ENCODE peak calls at places on chromosomes 7 and 10, in seven cellular contexts. J is Kasumi-1; N is MCF 10A; E is Caki2; W is epithelial cell of esophagus; F is anterior cingulate cortex; G is activated CD4-positive, CD25-positive, alpha-beta regulatory T cell. L is an unnamed sample.

GRCh38 chr7:106767498-106768323 is 97.4 kb upstream of the PIK3CG start:
- DNase-seq in J (no peak), G (no peak), F (no peak), N (no peak), W (no peak), E (peak), L (no peak)

GRCh38 chr10:15290150-15290549 is 80.9 kb downstream of the FAM171A1 start:
- DNase-seq in J (peak), N (no peak), F (no peak), W (no peak), G (no peak), E (no peak), L (no peak)

GRCh38 chr7:46786221-46786951 is 795.5 kb downstream of the TNS3 start:
- DNase-seq in F (no peak), G (no peak), N (peak), J (no peak), W (peak), E (peak), L (no peak)

GRCh38 chr7:100678291-100678984 is 4.9 kb downstream of the GNB2 start:
- DNase-seq in E (no peak), W (no peak), J (no peak), F (no peak), G (no peak), N (no peak), L (no peak)

GRCh38 chr7:81621893-81622292 is 148.0 kb downstream of the HGF start:
- DNase-seq in W (no peak), F (no peak), G (no peak), J (no peak), E (no peak), N (no peak), L (no peak)

GRCh38 chr7:131231381-131232220 is 96.1 kb upstream of the MKLN1 start:
- DNase-seq in J (peak), E (no peak), G (no peak), N (peak), F (no peak), W (no peak), L (no peak)

GRCh38 chr10:4939224-4940072 is 23.8 kb upstream of the AKR1C1 start:
- DNase-seq in N (peak), W (peak), E (peak), J (no peak), F (no peak), G (no peak), L (no peak)

GRCh38 chr7:88167223-88167622 is 52.6 kb downstream of the SRI start:
- DNase-seq in W (no peak), J (no peak), E (no peak), N (no peak), G (no peak), F (no peak), L (no peak)

GRCh38 chr7:32357535-32358277 is 132.5 kb downstream of the LSM5 start:
- DNase-seq in J (no peak), F (no peak), N (peak), W (peak), E (no peak), G (no peak), L (no peak)

GRCh38 chr7:26188291-26188999 is 12.1 kb downstream of the HNRNPA2B1 start:
- DNase-seq in G (no peak), F (no peak), J (no peak), N (no peak), E (no peak), W (no peak), L (no peak)

GRCh38 chr10:86900955-86901354 is 56.5 kb downstream of the MMRN2 start:
- DNase-seq in N (no peak), G (no peak), E (no peak), F (no peak), W (no peak), J (no peak), L (no peak)

GRCh38 chr10:122062831-122063674 is 74.1 kb downstream of the TACC2 start:
- DNase-seq in G (no peak), J (no peak), W (peak), F (no peak), N (peak), E (peak), L (peak)